ENCODE peak calls at places on chromosome 10, in six cellular contexts. One of them, this sample, is unnamed.

GRCh38 chr10:97081621-97082235 is 104.0 kb downstream of the SLIT1 start:
- DNase-seq in left ventricle myocardium superior: peak
- DNase-seq in RCC 7860: peak
- DNase-seq in ACHN: peak
- DNase-seq in skeletal muscle cell: peak
- DNase-seq in NCI-H1092: no peak
- DNase-seq in this sample: peak

GRCh38 chr10:103557455-103557854 is 64.0 kb downstream of the NEURL1 start:
- DNase-seq in left ventricle myocardium superior: no peak
- DNase-seq in ACHN: no peak
- DNase-seq in NCI-H1092: no peak
- DNase-seq in skeletal muscle cell: no peak
- DNase-seq in RCC 7860: no peak
- DNase-seq in this sample: no peak

GRCh38 chr10:16639457-16639856 is 117.8 kb upstream of the C1QL3 start:
- DNase-seq in ACHN: no peak
- DNase-seq in left ventricle myocardium superior: no peak
- DNase-seq in skeletal muscle cell: no peak
- DNase-seq in NCI-H1092: no peak
- DNase-seq in RCC 7860: no peak
- DNase-seq in this sample: no peak

GRCh38 chr10:98030093-98030821 is at the start of gene CRTAC1:
- DNase-seq in skeletal muscle cell: no peak
- DNase-seq in left ventricle myocardium superior: peak
- DNase-seq in RCC 7860: no peak
- DNase-seq in NCI-H1092: peak
- DNase-seq in ACHN: peak
- DNase-seq in this sample: no peak

GRCh38 chr10:15280462-15280861 is 90.6 kb downstream of the FAM171A1 start:
- DNase-seq in left ventricle myocardium superior: no peak
- DNase-seq in NCI-H1092: no peak
- DNase-seq in ACHN: no peak
- DNase-seq in skeletal muscle cell: no peak
- DNase-seq in RCC 7860: no peak
- DNase-seq in this sample: no peak

GRCh38 chr10:46223064-46223480 is 63.7 kb upstream of the ANTXRL start:
- DNase-seq in RCC 7860: no peak
- DNase-seq in NCI-H1092: no peak
- DNase-seq in skeletal muscle cell: no peak
- DNase-seq in left ventricle myocardium superior: no peak
- DNase-seq in ACHN: peak
- DNase-seq in this sample: peak

GRCh38 chr10:126350216-126350992 is 37.9 kb downstream of the ADAM12 start:
- DNase-seq in NCI-H1092: no peak
- DNase-seq in RCC 7860: peak
- DNase-seq in skeletal muscle cell: peak
- DNase-seq in ACHN: peak
- DNase-seq in left ventricle myocardium superior: no peak
- DNase-seq in this sample: peak

GRCh38 chr10:31317171-31317570 is 1.8 kb upstream of the ZEB1 start:
- DNase-seq in NCI-H1092: no peak
- DNase-seq in left ventricle myocardium superior: no peak
- DNase-seq in ACHN: no peak
- DNase-seq in skeletal muscle cell: no peak
- DNase-seq in RCC 7860: no peak
- DNase-seq in this sample: no peak

GRCh38 chr10:24132741-24133140 is 76.2 kb upstream of the KIAA1217 start:
- DNase-seq in skeletal muscle cell: no peak
- DNase-seq in RCC 7860: no peak
- DNase-seq in ACHN: no peak
- DNase-seq in NCI-H1092: no peak
- DNase-seq in left ventricle myocardium superior: no peak
- DNase-seq in this sample: no peak

GRCh38 chr10:43957267-43958070 is 308.8 kb upstream of the ZNF32 start:
- DNase-seq in NCI-H1092: no peak
- DNase-seq in ACHN: no peak
- DNase-seq in left ventricle myocardium superior: no peak
- DNase-seq in RCC 7860: no peak
- DNase-seq in skeletal muscle cell: no peak
- DNase-seq in this sample: no peak

GRCh38 chr10:73744690-73744994 is 470 bp downstream of the SEC24C start:
- DNase-seq in RCC 7860: peak
- DNase-seq in skeletal muscle cell: peak
- DNase-seq in NCI-H1092: no peak
- DNase-seq in ACHN: peak
- DNase-seq in left ventricle myocardium superior: peak
- DNase-seq in this sample: peak

GRCh38 chr10:25815236-25815635 is 118.8 kb upstream of the MYO3A start:
- DNase-seq in skeletal muscle cell: no peak
- DNase-seq in ACHN: no peak
- DNase-seq in left ventricle myocardium superior: no peak
- DNase-seq in RCC 7860: no peak
- DNase-seq in NCI-H1092: no peak
- DNase-seq in this sample: no peak

GRCh38 chr10:5291501-5292195 is 73.1 kb upstream of the UCN3 start:
- DNase-seq in NCI-H1092: no peak
- DNase-seq in skeletal muscle cell: peak
- DNase-seq in left ventricle myocardium superior: peak
- DNase-seq in RCC 7860: peak
- DNase-seq in ACHN: no peak
- DNase-seq in this sample: peak

GRCh38 chr10:119166111-119166500 is 592 bp upstream of the SFXN4 start:
- DNase-seq in RCC 7860: no peak
- DNase-seq in left ventricle myocardium superior: no peak
- DNase-seq in NCI-H1092: no peak
- DNase-seq in ACHN: no peak
- DNase-seq in skeletal muscle cell: no peak
- DNase-seq in this sample: no peak

GRCh38 chr10:119724630-119725549 is 960 bp upstream of the INPP5F start:
- DNase-seq in skeletal muscle cell: no peak
- DNase-seq in NCI-H1092: no peak
- DNase-seq in RCC 7860: peak
- DNase-seq in left ventricle myocardium superior: no peak
- DNase-seq in ACHN: peak
- DNase-seq in this sample: peak

GRCh38 chr10:14414901-14415300 is 84.2 kb upstream of the FRMD4A start:
- DNase-seq in left ventricle myocardium superior: no peak
- DNase-seq in NCI-H1092: no peak
- DNase-seq in skeletal muscle cell: peak
- DNase-seq in ACHN: no peak
- DNase-seq in RCC 7860: peak
- DNase-seq in this sample: no peak

GRCh38 chr10:102511562-102512274 is 7.9 kb downstream of the SUFU start:
- DNase-seq in RCC 7860: no peak
- DNase-seq in skeletal muscle cell: no peak
- DNase-seq in ACHN: no peak
- DNase-seq in NCI-H1092: no peak
- DNase-seq in left ventricle myocardium superior: no peak
- DNase-seq in this sample: no peak

GRCh38 chr10:23100331-23101030 is 5.1 kb downstream of the MSRB2 start:
- DNase-seq in ACHN: no peak
- DNase-seq in NCI-H1092: no peak
- DNase-seq in RCC 7860: no peak
- DNase-seq in left ventricle myocardium superior: no peak
- DNase-seq in skeletal muscle cell: no peak
- DNase-seq in this sample: no peak

GRCh38 chr10:1402016-1402820 is 335.1 kb downstream of the ADARB2 start:
- DNase-seq in ACHN: no peak
- DNase-seq in NCI-H1092: no peak
- DNase-seq in left ventricle myocardium superior: no peak
- DNase-seq in RCC 7860: no peak
- DNase-seq in skeletal muscle cell: no peak
- DNase-seq in this sample: no peak

GRCh38 chr10:4131407-4132215 is 346.6 kb upstream of the KLF6 start:
- DNase-seq in ACHN: peak
- DNase-seq in RCC 7860: peak
- DNase-seq in left ventricle myocardium superior: no peak
- DNase-seq in NCI-H1092: no peak
- DNase-seq in skeletal muscle cell: peak
- DNase-seq in this sample: peak

GRCh38 chr10:49666054-49666453 is 13.4 kb upstream of the C10orf53 start:
- DNase-seq in ACHN: no peak
- DNase-seq in NCI-H1092: no peak
- DNase-seq in left ventricle myocardium superior: no peak
- DNase-seq in skeletal muscle cell: no peak
- DNase-seq in RCC 7860: no peak
- DNase-seq in this sample: no peak

GRCh38 chr10:130335336-130335735 is 199.1 kb downstream of the GLRX3 start:
- DNase-seq in RCC 7860: no peak
- DNase-seq in left ventricle myocardium superior: no peak
- DNase-seq in ACHN: no peak
- DNase-seq in NCI-H1092: no peak
- DNase-seq in skeletal muscle cell: no peak
- DNase-seq in this sample: no peak

GRCh38 chr10:132752378-132752777 is 33.6 kb downstream of the NKX6-2 start:
- DNase-seq in NCI-H1092: no peak
- DNase-seq in left ventricle myocardium superior: no peak
- DNase-seq in RCC 7860: no peak
- DNase-seq in skeletal muscle cell: no peak
- DNase-seq in ACHN: no peak
- DNase-seq in this sample: no peak

GRCh38 chr10:110273474-110273873 is 31.2 kb downstream of the SMNDC1 start:
- DNase-seq in left ventricle myocardium superior: peak
- DNase-seq in NCI-H1092: no peak
- DNase-seq in skeletal muscle cell: peak
- DNase-seq in RCC 7860: peak
- DNase-seq in ACHN: peak
- DNase-seq in this sample: no peak

GRCh38 chr10:132989476-132990415 is 47.4 kb upstream of the CFAP46 start:
- DNase-seq in NCI-H1092: no peak
- DNase-seq in skeletal muscle cell: no peak
- DNase-seq in RCC 7860: no peak
- DNase-seq in ACHN: no peak
- DNase-seq in left ventricle myocardium superior: no peak
- DNase-seq in this sample: no peak

GRCh38 chr10:32413513-32413912 is 32.4 kb upstream of the CCDC7 start:
- DNase-seq in skeletal muscle cell: peak
- DNase-seq in RCC 7860: peak
- DNase-seq in left ventricle myocardium superior: no peak
- DNase-seq in ACHN: peak
- DNase-seq in NCI-H1092: no peak
- DNase-seq in this sample: no peak

GRCh38 chr10:119149157-119149556 is 16.4 kb downstream of the SFXN4 start:
- DNase-seq in RCC 7860: no peak
- DNase-seq in skeletal muscle cell: no peak
- DNase-seq in left ventricle myocardium superior: no peak
- DNase-seq in NCI-H1092: no peak
- DNase-seq in ACHN: no peak
- DNase-seq in this sample: no peak

GRCh38 chr10:51679841-51680240 is 19.6 kb downstream of the CSTF2T start:
- DNase-seq in RCC 7860: no peak
- DNase-seq in ACHN: no peak
- DNase-seq in skeletal muscle cell: no peak
- DNase-seq in NCI-H1092: no peak
- DNase-seq in left ventricle myocardium superior: no peak
- DNase-seq in this sample: no peak

This sample was measured in HT-29.